ENCODE peak calls at places on chromosomes 7 and 10, in five cellular contexts. K, O, Q, U and N are unnamed samples.

GRCh38 chr10:43852141-43852540 is 203.5 kb upstream of the ZNF32 start:
- DNase-seq in U (no peak), O (no peak), K (no peak), Q (no peak), N (no peak)

GRCh38 chr10:34341473-34341872 is 473.6 kb downstream of the PARD3 start:
- DNase-seq in O (no peak), K (no peak), Q (no peak), U (no peak), N (no peak)

GRCh38 chr10:50536617-50537252 is 87.0 kb downstream of the SGMS1 start:
- DNase-seq in K (no peak), O (no peak), U (no peak), Q (no peak), N (no peak)

GRCh38 chr7:8295638-8296361 is 33.8 kb upstream of the ICA1 start:
- DNase-seq in O (peak), Q (peak), U (peak), K (peak), N (peak)

GRCh38 chr10:130747359-130747758 is 564.2 kb downstream of the TCERG1L start:
- DNase-seq in O (no peak), Q (no peak), K (no peak), U (no peak), N (no peak)

GRCh38 chr10:62582804-62583208 is 208.6 kb downstream of the ZNF365 start:
- DNase-seq in K (no peak), Q (no peak), U (no peak), O (no peak), N (no peak)

GRCh38 chr10:103799341-103799740 is 56.0 kb downstream of the SH3PXD2A start:
- DNase-seq in Q (no peak), K (no peak), U (no peak), O (no peak), N (no peak)

GRCh38 chr7:108211382-108212201 is 81.4 kb upstream of the LAMB4 start:
- DNase-seq in Q (peak), K (peak), U (peak), O (peak), N (peak)

GRCh38 chr7:29918850-29919249 is 70.8 kb downstream of the SCRN1 start:
- DNase-seq in U (no peak), Q (no peak), O (no peak), K (no peak), N (no peak)

GRCh38 chr7:27167916-27168264 is 2.6 kb upstream of the HOXA9 start:
- DNase-seq in Q (no peak), U (no peak), K (no peak), O (no peak), N (no peak)

GRCh38 chr10:101536800-101537199 is 51.3 kb downstream of the POLL start:
- DNase-seq in O (peak), Q (peak), U (no peak), K (peak), N (peak)

GRCh38 chr10:27359792-27360320 is 119.3 kb upstream of the ACBD5 start:
- DNase-seq in Q (no peak), K (no peak), U (no peak), O (no peak), N (no peak)

GRCh38 chr7:125195156-125195555 is 265.5 kb upstream of the POT1 start:
- DNase-seq in O (no peak), K (no peak), U (no peak), Q (no peak), N (no peak)

GRCh38 chr10:89576022-89576421 is 40.6 kb upstream of the SLC16A12 start:
- DNase-seq in U (no peak), O (no peak), K (no peak), Q (no peak), N (no peak)

GRCh38 chr7:87398441-87398840 is 53.0 kb downstream of the CROT start:
- DNase-seq in K (no peak), Q (no peak), U (no peak), O (no peak), N (no peak)

GRCh38 chr7:7002416-7003062 is 176.5 kb upstream of the CCZ1B start:
- DNase-seq in O (no peak), U (no peak), K (no peak), Q (no peak), N (peak)

GRCh38 chr7:94655884-94656657 is at the start of gene SGCE:
- DNase-seq in Q (peak), K (peak), U (peak), O (peak), N (peak)

GRCh38 chr10:5616871-5617270 is 49.5 kb downstream of the ASB13 start:
- DNase-seq in U (no peak), O (no peak), K (no peak), Q (no peak), N (no peak)

GRCh38 chr7:55592492-55592891 is 20.2 kb upstream of the VOPP1 start:
- DNase-seq in O (no peak), Q (no peak), K (no peak), U (no peak), N (no peak)

GRCh38 chr7:80648201-80648600 is 9.8 kb downstream of the CD36 start:
- DNase-seq in K (no peak), Q (no peak), O (no peak), U (no peak), N (no peak)

GRCh38 chr7:88230646-88231045 is 10.8 kb upstream of the SRI start:
- DNase-seq in K (no peak), O (no peak), Q (no peak), U (no peak), N (no peak)

GRCh38 chr10:5583525-5584175 is 58.9 kb downstream of the CALML3 start:
- DNase-seq in O (no peak), K (no peak), U (peak), Q (no peak), N (peak)

GRCh38 chr10:93478873-93479272 is 3.3 kb downstream of the MYOF start:
- DNase-seq in K (no peak), Q (no peak), U (no peak), O (no peak), N (no peak)

GRCh38 chr7:12727455-12728191 is 40.2 kb downstream of the ARL4A start:
- DNase-seq in Q (no peak), K (no peak), U (no peak), O (peak), N (no peak)

GRCh38 chr10:71286521-71287294 is 32.4 kb upstream of the SLC29A3 start:
- DNase-seq in U (no peak), O (no peak), K (no peak), Q (no peak), N (no peak)

GRCh38 chr10:124677871-124678565 is 66.2 kb downstream of the FAM53B start:
- DNase-seq in U (no peak), K (no peak), Q (no peak), O (no peak), N (no peak)

GRCh38 chr7:46853451-46853850 is 728.5 kb downstream of the TNS3 start:
- DNase-seq in O (no peak), Q (no peak), U (no peak), K (no peak), N (no peak)

GRCh38 chr7:55325371-55325792 is 39.8 kb upstream of the LANCL2 start:
- DNase-seq in O (no peak), Q (no peak), U (no peak), K (no peak), N (no peak)

GRCh38 chr7:7183061-7183832 is 903 bp downstream of the C1GALT1 start:
- DNase-seq in U (no peak), O (peak), Q (no peak), K (peak), N (peak)

GRCh38 chr7:87926581-87927461 is 7.2 kb upstream of the ADAM22 start:
- DNase-seq in K (no peak), U (peak), O (peak), Q (peak), N (peak)

GRCh38 chr10:35896011-35896410 is 253.9 kb upstream of the FZD8 start:
- DNase-seq in U (no peak), Q (no peak), O (no peak), K (no peak), N (no peak)

GRCh38 chr10:72557362-72557761 is 68.5 kb downstream of the MICU1 start:
- DNase-seq in U (no peak), Q (no peak), O (no peak), K (no peak), N (no peak)

GRCh38 chr7:4051696-4052095 is 630.4 kb upstream of the FOXK1 start:
- DNase-seq in O (no peak), K (no peak), U (no peak), Q (no peak), N (no peak)

GRCh38 chr7:151012921-151013347 is 11.4 kb downstream of the ATG9B start:
- DNase-seq in Q (peak), O (peak), K (peak), U (no peak), N (peak)

GRCh38 chr7:1054438-1055083 is 10.2 kb downstream of the GPR146 start:
- DNase-seq in Q (no peak), K (no peak), O (no peak), U (no peak), N (no peak)

GRCh38 chr10:75187961-75188426 is 22.6 kb upstream of the VDAC2 start:
- DNase-seq in O (peak), U (peak), Q (peak), K (peak), N (peak)

GRCh38 chr10:46540412-46541016 is 15.9 kb downstream of the GPRIN2 start:
- DNase-seq in U (no peak), Q (no peak), K (peak), O (no peak), N (no peak)

GRCh38 chr10:73589538-73590126 is 1.5 kb downstream of the USP54 start:
- DNase-seq in K (no peak), Q (no peak), O (no peak), U (no peak), N (no peak)

GRCh38 chr10:19629559-19629958 is 186.7 kb upstream of the PLXDC2 start:
- DNase-seq in Q (no peak), O (no peak), K (no peak), U (no peak), N (peak)

GRCh38 chr10:112000466-112000865 is 183.1 kb downstream of the GPAM start:
- DNase-seq in O (no peak), Q (no peak), K (no peak), U (no peak), N (no peak)

GRCh38 chr7:45657890-45658715 is 83.9 kb downstream of the ADCY1 start:
- DNase-seq in Q (no peak), O (no peak), U (no peak), K (no peak), N (no peak)
- TF ChIP-seq JUNB in Q (no peak), O (no peak), U (no peak), K (no peak), N (no peak)

GRCh38 chr7:91351374-91351773 is 87.1 kb downstream of the FZD1 start:
- DNase-seq in Q (peak), U (no peak), O (no peak), K (no peak), N (no peak)
- TF ChIP-seq JUNB in Q (no peak), U (no peak), O (no peak), K (no peak), N (no peak)

GRCh38 chr7:157701395-157701794 is 364.6 kb downstream of the DNAJB6 start:
- DNase-seq in O (no peak), K (no peak), U (no peak), Q (no peak), N (no peak)

GRCh38 chr7:157704365-157704764 is 367.6 kb downstream of the DNAJB6 start:
- DNase-seq in K (no peak), O (no peak), U (no peak), Q (no peak), N (no peak)

GRCh38 chr7:157702311-157703023 is 365.7 kb downstream of the DNAJB6 start:
- DNase-seq in K (no peak), U (no peak), Q (no peak), O (no peak), N (no peak)

GRCh38 chr7:157703131-157703530 is 366.3 kb downstream of the DNAJB6 start:
- DNase-seq in K (no peak), O (no peak), U (no peak), Q (no peak), N (no peak)

GRCh38 chr7:157703534-157704195 is 366.9 kb downstream of the DNAJB6 start:
- DNase-seq in O (no peak), K (no peak), Q (no peak), U (no peak), N (no peak)
- TF ChIP-seq JUNB in O (no peak), K (no peak), Q (no peak), U (no peak), N (no peak)

GRCh38 chr10:3465406-3465891 is 292.9 kb upstream of the PITRM1 start:
- DNase-seq in K (no peak), U (no peak), Q (no peak), O (no peak), N (no peak)

GRCh38 chr10:3468919-3469638 is 296.5 kb upstream of the PITRM1 start:
- DNase-seq in Q (no peak), K (peak), U (no peak), O (no peak), N (no peak)

GRCh38 chr10:3464760-3465405 is 292.3 kb upstream of the PITRM1 start:
- DNase-seq in U (no peak), O (no peak), K (no peak), Q (no peak), N (no peak)

GRCh38 chr10:3469639-3470020 is 297.0 kb upstream of the PITRM1 start:
- DNase-seq in K (no peak), Q (no peak), O (no peak), U (no peak), N (no peak)

DNA sequence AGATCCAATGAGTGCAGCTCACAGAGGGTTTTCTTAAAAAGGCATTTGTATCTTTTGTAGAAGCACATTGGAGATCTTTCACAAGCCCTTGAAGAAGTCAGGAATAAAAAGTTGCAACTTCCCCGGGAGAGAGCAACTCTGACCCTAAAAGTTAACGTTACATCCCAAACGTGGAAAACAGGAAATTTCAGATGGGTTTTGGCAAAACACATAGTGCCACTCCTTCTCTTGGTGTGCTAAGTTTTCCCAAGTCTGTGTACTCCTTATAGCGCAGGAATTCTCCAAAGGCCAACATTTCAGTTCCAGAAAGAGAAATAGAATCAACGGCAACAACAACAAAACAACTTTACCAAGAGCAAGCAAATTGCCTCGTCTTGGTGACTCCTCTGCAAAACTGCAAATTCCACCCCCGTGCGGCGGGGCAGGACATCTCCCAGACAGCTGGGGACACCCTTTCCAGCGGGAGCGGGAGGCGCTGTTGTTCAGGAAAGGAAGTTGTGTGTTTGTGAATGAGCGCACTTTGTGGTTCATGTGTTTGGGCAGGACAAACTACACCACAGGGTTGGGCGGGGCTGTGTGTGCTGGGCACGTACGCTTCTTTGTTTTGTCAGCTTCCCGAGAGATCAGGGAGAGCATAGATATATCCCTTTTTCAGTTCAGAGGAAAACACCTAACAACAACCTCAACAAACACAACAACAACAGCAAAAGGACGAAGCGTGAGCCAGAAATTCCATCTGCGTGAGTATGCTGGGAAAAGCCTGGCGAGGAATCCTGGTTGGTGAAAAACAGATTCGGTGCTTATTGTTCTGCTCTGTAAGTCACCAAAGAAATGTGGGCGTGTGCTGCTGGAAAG is 294.7 kb upstream of the PITRM1 start:
- DNase-seq in O (peak), Q (no peak), U (no peak), K (peak), N (peak)
- TF ChIP-seq JUNB in O (no peak), Q (no peak), U (no peak), K (peak), N (no peak)